ENCODE peak calls at places on chromosomes 13 and 19, in six cellular contexts. One of them, this sample, is unnamed.

GRCh38 chr19:30202060-30202600 is 170.1 kb upstream of the ZNF536 start:
- DNase-seq in GM04504: no peak
- DNase-seq in MCF 10A: no peak
- DNase-seq in mesenteric fat pad: no peak
- DNase-seq in GM06990: no peak
- DNase-seq in adipocyte: no peak
- DNase-seq in this sample: no peak

GRCh38 chr19:39659791-39660190 is 4.1 kb downstream of the LGALS16 start:
- DNase-seq in MCF 10A: no peak
- DNase-seq in mesenteric fat pad: no peak
- DNase-seq in adipocyte: no peak
- DNase-seq in GM04504: no peak
- DNase-seq in GM06990: no peak
- DNase-seq in this sample: no peak

GRCh38 chr19:19032420-19033175 is 719 bp downstream of the SUGP2 start:
- DNase-seq in mesenteric fat pad: no peak
- DNase-seq in GM06990: peak; percentile 73
- DNase-seq in GM04504: peak; percentile 89
- DNase-seq in adipocyte: peak; percentile 83
- DNase-seq in MCF 10A: peak; percentile 13
- DNase-seq in this sample: peak; percentile 81

GRCh38 chr13:55199132-55199531 is 1941.6 kb upstream of the PRR20A start:
- DNase-seq in MCF 10A: peak; percentile 0
- DNase-seq in mesenteric fat pad: no peak
- DNase-seq in GM06990: no peak
- DNase-seq in GM04504: no peak
- DNase-seq in adipocyte: no peak
- DNase-seq in this sample: no peak

GRCh38 chr13:94318418-94318817 is 161.1 kb downstream of the DCT start:
- DNase-seq in adipocyte: peak; percentile 39
- DNase-seq in GM06990: no peak
- DNase-seq in mesenteric fat pad: no peak
- DNase-seq in MCF 10A: no peak
- DNase-seq in GM04504: no peak
- DNase-seq in this sample: no peak

GRCh38 chr13:74450976-74451375 is 316.8 kb upstream of the KLF12 start:
- DNase-seq in adipocyte: peak; percentile 60
- DNase-seq in MCF 10A: no peak
- DNase-seq in mesenteric fat pad: no peak
- DNase-seq in GM06990: no peak
- DNase-seq in GM04504: no peak
- DNase-seq in this sample: no peak

GRCh38 chr19:12244370-12244769 is 50.3 kb downstream of the ZNF44 start:
- DNase-seq in MCF 10A: no peak
- DNase-seq in mesenteric fat pad: no peak
- DNase-seq in adipocyte: no peak
- DNase-seq in GM06990: no peak
- DNase-seq in GM04504: no peak
- DNase-seq in this sample: no peak

GRCh38 chr13:47747901-47748300 is 253.2 kb downstream of the SUCLA2 start:
- DNase-seq in mesenteric fat pad: no peak
- DNase-seq in GM04504: no peak
- DNase-seq in MCF 10A: no peak
- DNase-seq in GM06990: no peak
- DNase-seq in adipocyte: no peak
- DNase-seq in this sample: no peak

GRCh38 chr19:18441804-18442788 is 4.2 kb upstream of the ISYNA1 start:
- DNase-seq in mesenteric fat pad: no peak
- DNase-seq in adipocyte: no peak
- DNase-seq in MCF 10A: no peak
- DNase-seq in GM04504: no peak
- DNase-seq in GM06990: no peak
- DNase-seq in this sample: no peak

GRCh38 chr19:49887653-49888477 is 8.8 kb downstream of the IL4I1 start:
- DNase-seq in GM06990: no peak
- DNase-seq in GM04504: no peak
- DNase-seq in MCF 10A: no peak
- DNase-seq in adipocyte: no peak
- DNase-seq in mesenteric fat pad: no peak
- DNase-seq in this sample: no peak

GRCh38 chr13:104832265-104832664 is 1703.2 kb downstream of the EFNB2 start:
- DNase-seq in mesenteric fat pad: no peak
- DNase-seq in GM06990: no peak
- DNase-seq in MCF 10A: no peak
- DNase-seq in adipocyte: no peak
- DNase-seq in GM04504: no peak
- DNase-seq in this sample: no peak

GRCh38 chr13:41995946-41996345 is 35.0 kb upstream of the VWA8 start:
- DNase-seq in mesenteric fat pad: no peak
- DNase-seq in GM06990: no peak
- DNase-seq in adipocyte: no peak
- DNase-seq in MCF 10A: peak; percentile 46
- DNase-seq in GM04504: no peak
- DNase-seq in this sample: peak; percentile 84

GRCh38 chr13:32894589-32895001 is 121.6 kb upstream of the KL start:
- DNase-seq in MCF 10A: peak; percentile 89
- DNase-seq in adipocyte: peak; percentile 63
- DNase-seq in GM04504: no peak
- DNase-seq in mesenteric fat pad: no peak
- DNase-seq in GM06990: no peak
- DNase-seq in this sample: no peak

GRCh38 chr19:6761053-6761676 is 6.1 kb downstream of the SH2D3A start:
- DNase-seq in mesenteric fat pad: no peak
- DNase-seq in adipocyte: no peak
- DNase-seq in GM04504: no peak
- DNase-seq in GM06990: no peak
- DNase-seq in MCF 10A: no peak
- DNase-seq in this sample: no peak